ENCODE peak calls at places on chromosomes 4 and X, in six cellular contexts. C, I, H, X, B and T are unnamed samples.

GRCh38 chr4:76779740-76780459 is 118.0 kb downstream of the SOWAHB start:
- DNase-seq in B (no peak), C (no peak), H (no peak), X (no peak), I (peak), T (no peak)

GRCh38 chr4:169090479-169091215 is 80.6 kb upstream of the CBR4 start:
- DNase-seq in X (no peak), I (no peak), B (no peak), H (no peak), C (no peak), T (no peak)

GRCh38 chrX:39487166-39488006 is 610.4 kb downstream of the BCOR start:
- DNase-seq in B (no peak), C (no peak), X (no peak), I (no peak), H (no peak), T (no peak)

GRCh38 chr4:8543623-8544022 is 36.6 kb upstream of the GPR78 start:
- DNase-seq in B (no peak), I (no peak), X (no peak), C (no peak), H (no peak), T (no peak)

GRCh38 chr4:76614589-76614988 is 179.6 kb downstream of the SHROOM3 start:
- DNase-seq in C (no peak), I (no peak), H (no peak), B (no peak), X (no peak), T (no peak)

GRCh38 chr4:78602334-78602733 is 50.8 kb downstream of the ANXA3 start:
- DNase-seq in X (no peak), I (no peak), H (no peak), B (no peak), C (no peak), T (no peak)

GRCh38 chr4:82802906-82803305 is 4.3 kb upstream of the SCD5 start:
- DNase-seq in B (no peak), I (no peak), C (no peak), X (no peak), H (no peak), T (no peak)

GRCh38 chrX:138057883-138058282 is 492.0 kb downstream of the ZIC3 start:
- DNase-seq in I (no peak), B (no peak), X (no peak), H (no peak), C (no peak), T (no peak)

GRCh38 chrX:152907084-152907651 is 9.3 kb downstream of the ZNF185 start:
- DNase-seq in C (no peak), B (peak), I (no peak), X (no peak), H (no peak), T (no peak)

GRCh38 chr4:153084939-153085630 is 119.2 kb upstream of the TRIM2 start:
- DNase-seq in H (peak), I (peak), B (peak), C (no peak), X (no peak), T (peak)

GRCh38 chrX:6468716-6469115 is 66.2 kb downstream of the VCX3A start:
- DNase-seq in I (no peak), C (no peak), B (no peak), H (no peak), X (no peak), T (no peak)

GRCh38 chr4:64497526-64497925 is 88.3 kb upstream of the TECRL start:
- DNase-seq in X (no peak), B (no peak), H (no peak), I (no peak), C (no peak), T (no peak)

GRCh38 chr4:52373650-52374049 is 285.5 kb downstream of the USP46 start:
- DNase-seq in I (no peak), H (no peak), X (no peak), B (no peak), C (no peak), T (no peak)

GRCh38 chr4:175413561-175413960 is 398.5 kb downstream of the GPM6A start:
- DNase-seq in B (no peak), H (no peak), I (no peak), X (no peak), C (no peak), T (no peak)

GRCh38 chrX:23901805-23902204 is 5.9 kb downstream of the APOO start:
- DNase-seq in C (no peak), I (peak), H (peak), B (peak), X (peak), T (no peak)

GRCh38 chrX:135086197-135086854 is 34.0 kb downstream of the ETDB start:
- DNase-seq in H (no peak), C (no peak), X (peak), B (peak), I (peak), T (peak)

GRCh38 chr4:7013171-7013570 is 30.0 kb upstream of the TADA2B start:
- DNase-seq in B (no peak), X (no peak), I (no peak), H (no peak), C (no peak), T (no peak)

GRCh38 chr4:113901994-113902787 is 77.3 kb downstream of the ARSJ start:
- DNase-seq in H (no peak), B (no peak), X (peak), C (no peak), I (peak), T (no peak)

GRCh38 chrX:125205918-125206665 is 113.6 kb upstream of the TEX13C start:
- DNase-seq in X (no peak), H (peak), C (no peak), I (peak), B (no peak), T (no peak)

GRCh38 chr4:80295841-80296240 is 29.4 kb downstream of the FGF5 start:
- DNase-seq in I (no peak), X (no peak), B (no peak), C (no peak), H (no peak), T (no peak)

GRCh38 chr4:150950657-150951056 is 64.4 kb downstream of the LRBA start:
- DNase-seq in C (no peak), X (peak), B (no peak), I (no peak), H (no peak), T (no peak)

GRCh38 chrX:27622883-27623282 is 32.7 kb downstream of the DCAF8L2 start:
- DNase-seq in I (no peak), B (no peak), H (no peak), C (no peak), X (no peak), T (no peak)

GRCh38 chr4:139247656-139248238 is 32.3 kb downstream of the MGARP start:
- DNase-seq in B (no peak), H (no peak), X (no peak), I (no peak), C (no peak), T (no peak)

GRCh38 chrX:37872303-37872655 is 24.9 kb upstream of the DYNLT3 start:
- DNase-seq in C (no peak), H (no peak), X (no peak), I (no peak), B (no peak), T (no peak)

GRCh38 chrX:17442898-17443297 is 67.9 kb downstream of the NHS start:
- DNase-seq in I (no peak), H (no peak), X (no peak), B (no peak), C (no peak), T (no peak)

GRCh38 chr4:101332424-101332823 is 14.9 kb downstream of the PPP3CA start:
- DNase-seq in C (no peak), X (no peak), B (no peak), H (no peak), I (no peak), T (no peak)

GRCh38 chr4:71189471-71189870 is 149.3 kb upstream of the SLC4A4 start:
- DNase-seq in X (no peak), I (peak), C (no peak), H (no peak), B (no peak), T (no peak)

GRCh38 chr4:71290074-71290473 is 48.7 kb upstream of the SLC4A4 start:
- DNase-seq in X (no peak), H (no peak), C (no peak), B (no peak), I (peak), T (no peak)

GRCh38 chrX:150150081-150150779 is 211.9 kb upstream of the EOLA2 start:
- DNase-seq in B (no peak), I (no peak), H (no peak), C (no peak), X (no peak), T (no peak)

GRCh38 chr4:134202136-134202535 is 547 bp upstream of the PABPC4L start:
- DNase-seq in I (no peak), B (no peak), C (no peak), X (no peak), H (no peak), T (no peak)

GRCh38 chr4:45317276-45317675 is 590.9 kb upstream of the GNPDA2 start:
- DNase-seq in X (no peak), B (no peak), H (no peak), C (no peak), I (no peak), T (no peak)

GRCh38 chr4:158161561-158162354 is 11.1 kb downstream of the GASK1B start:
- DNase-seq in X (no peak), H (peak), C (no peak), B (peak), I (no peak), T (no peak)

GRCh38 chr4:139672732-139673131 is 7.1 kb downstream of the MGST2 start:
- DNase-seq in C (no peak), X (no peak), H (no peak), I (no peak), B (no peak), T (no peak)

GRCh38 chr4:77931452-77932135 is 69.0 kb downstream of the MRPL1 start:
- DNase-seq in H (no peak), C (no peak), I (no peak), B (no peak), X (no peak), T (no peak)

DNA sequence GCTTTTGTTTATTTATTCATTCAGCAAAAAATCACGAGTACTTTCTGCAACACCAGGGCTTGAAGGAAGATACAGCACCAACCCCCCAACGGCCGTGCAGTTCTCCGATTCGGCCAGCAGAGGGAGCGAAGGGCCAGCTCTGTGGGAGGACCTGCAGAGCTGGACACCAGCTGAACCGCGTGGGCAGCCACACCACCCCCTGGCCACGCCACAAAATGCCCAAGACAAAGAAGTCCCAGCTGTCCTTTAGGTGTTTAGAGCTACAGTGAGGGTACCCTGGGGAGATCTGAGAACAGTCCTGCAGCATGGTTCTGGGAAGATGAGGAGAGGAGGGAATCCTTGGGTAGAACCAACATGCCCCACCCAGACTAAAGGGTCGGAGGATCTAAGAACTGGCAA is 83.1 kb downstream of the RELL1 start:
- DNase-seq in B (peak), C (peak), I (peak), X (peak), H (peak), T (peak)
- TF ChIP-seq POLR2A in B (no peak), C (no peak), I (no peak), X (no peak), H (no peak), T (no peak)

GRCh38 chr4:86961103-86961502 is 26.3 kb downstream of the AFF1 start:
- DNase-seq in C (no peak), B (no peak), H (no peak), X (no peak), I (no peak), T (no peak)

GRCh38 chr4:86960557-86960959 is 25.7 kb downstream of the AFF1 start:
- DNase-seq in B (no peak), H (no peak), X (peak), I (no peak), C (no peak), T (no peak)

GRCh38 chr4:86959588-86960500 is 25.0 kb downstream of the AFF1 start:
- DNase-seq in H (no peak), B (no peak), C (no peak), X (no peak), I (peak), T (no peak)

GRCh38 chr4:86963697-86964096 is 28.9 kb downstream of the AFF1 start:
- DNase-seq in X (no peak), C (no peak), I (no peak), H (no peak), B (no peak), T (no peak)

GRCh38 chr4:86961605-86962295 is 26.9 kb downstream of the AFF1 start:
- DNase-seq in X (no peak), C (no peak), B (peak), I (no peak), H (no peak), T (no peak)
- TF ChIP-seq POLR2A in X (no peak), C (peak), B (no peak), I (no peak), H (no peak), T (no peak)

GRCh38 chrX:48676106-48676892 is 7.3 kb upstream of the WAS start:
- DNase-seq in I (peak), H (peak), C (peak), B (peak), X (peak), T (peak)
- TF ChIP-seq POLR2A in I (peak), H (peak), C (peak), B (peak), X (peak), T (peak)

GRCh38 chr4:120862432-120862831 is 60.1 kb downstream of the PRDM5 start:
- DNase-seq in I (no peak), B (no peak), C (no peak), H (no peak), X (no peak), T (no peak)
- TF ChIP-seq POLR2A in I (no peak), B (no peak), C (no peak), H (no peak), X (no peak), T (no peak)

GRCh38 chrX:48578661-48579128 is 4.4 kb downstream of the RBM3 start:
- DNase-seq in H (no peak), C (no peak), B (no peak), X (no peak), I (no peak), T (no peak)
- TF ChIP-seq POLR2A in H (no peak), C (peak), B (no peak), X (peak), I (no peak), T (no peak)

DNA sequence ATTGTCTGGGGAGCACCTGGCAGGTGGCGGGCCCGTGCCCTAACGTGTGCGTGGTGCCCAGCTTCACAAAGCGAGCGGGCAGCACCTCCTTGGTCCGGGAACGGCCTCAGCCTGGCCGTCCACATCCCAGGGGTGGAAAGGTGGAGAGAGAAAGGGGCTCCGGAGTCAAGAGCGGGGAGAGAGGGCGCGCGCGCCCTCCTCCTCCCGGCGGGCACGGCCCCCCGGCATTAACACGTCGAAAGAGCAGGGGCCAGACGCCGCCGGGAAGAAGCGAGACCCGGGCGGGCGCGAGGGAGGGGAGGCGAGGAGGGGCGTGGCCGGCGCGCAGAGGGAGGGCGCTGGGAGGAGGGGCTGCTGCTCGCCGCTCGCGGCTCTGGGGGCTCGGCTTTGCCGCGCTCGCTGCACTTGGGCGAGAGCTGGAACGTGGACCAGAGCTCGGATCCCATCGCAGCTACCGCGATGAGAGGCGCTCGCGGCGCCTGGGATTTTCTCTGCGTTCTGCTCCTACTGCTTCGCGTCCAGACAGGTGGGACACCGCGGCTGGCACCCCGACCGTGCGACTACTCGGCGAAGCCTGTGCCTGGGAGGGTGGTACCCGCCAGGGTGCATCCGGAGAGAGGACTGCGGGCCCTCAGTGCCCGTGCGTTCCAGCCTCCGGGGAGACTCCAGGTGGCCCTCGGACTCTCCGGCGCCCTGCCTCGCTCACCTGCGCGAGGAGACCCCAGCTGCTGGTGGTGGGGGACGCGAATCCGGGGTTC is at the start of gene KIT:
- DNase-seq in H (peak), C (peak), X (no peak), I (peak), B (peak), T (peak)
- TF ChIP-seq POLR2A in H (no peak), C (no peak), X (no peak), I (peak), B (peak), T (peak)

GRCh38 chr4:91362125-91362524 is 941.6 kb upstream of the GRID2 start:
- DNase-seq in X (no peak), C (no peak), B (no peak), I (no peak), H (no peak), T (no peak)
- TF ChIP-seq POLR2A in X (no peak), C (no peak), B (no peak), I (no peak), H (no peak), T (no peak)

GRCh38 chr4:26953361-26953760 is 92.7 kb downstream of the STIM2 start:
- DNase-seq in I (no peak), C (no peak), X (no peak), H (no peak), B (no peak), T (no peak)
- TF ChIP-seq POLR2A in I (no peak), C (no peak), X (no peak), H (no peak), B (no peak), T (no peak)